ENCODE peak calls at places on chromosomes 2 and 18, in five cellular contexts. One of them, this sample, is unnamed.

GRCh38 chr2:27752551-27753237 is 18.8 kb upstream of the MRPL33 start:
- DNase-seq in ELF-1: peak; percentile 80
- DNase-seq in astrocyte of the cerebellum: no peak
- DNase-seq in activated CD8-positive, alpha-beta memory T cell treated with anti-CD3 and anti-CD28 coated beads for 48 hours: no peak
- DNase-seq in AG09309: no peak
- DNase-seq in this sample: no peak

GRCh38 chr2:205188516-205189138 is 493.7 kb upstream of the NRP2 start:
- DNase-seq in ELF-1: no peak
- DNase-seq in astrocyte of the cerebellum: peak; percentile 60
- DNase-seq in activated CD8-positive, alpha-beta memory T cell treated with anti-CD3 and anti-CD28 coated beads for 48 hours: no peak
- DNase-seq in AG09309: peak; percentile 49
- DNase-seq in this sample: peak; percentile 47

GRCh38 chr2:204486855-204487254 is 58.4 kb upstream of the PARD3B start:
- DNase-seq in ELF-1: no peak
- DNase-seq in astrocyte of the cerebellum: no peak
- DNase-seq in activated CD8-positive, alpha-beta memory T cell treated with anti-CD3 and anti-CD28 coated beads for 48 hours: no peak
- DNase-seq in AG09309: no peak
- DNase-seq in this sample: no peak

GRCh38 chr18:7059276-7059675 is 58.3 kb downstream of the LAMA1 start:
- DNase-seq in ELF-1: no peak
- DNase-seq in astrocyte of the cerebellum: no peak
- DNase-seq in activated CD8-positive, alpha-beta memory T cell treated with anti-CD3 and anti-CD28 coated beads for 48 hours: no peak
- DNase-seq in AG09309: no peak
- DNase-seq in this sample: no peak

GRCh38 chr2:120740765-120741513 is 5.3 kb downstream of the GLI2 start:
- DNase-seq in ELF-1: peak; percentile 91
- DNase-seq in astrocyte of the cerebellum: no peak
- DNase-seq in activated CD8-positive, alpha-beta memory T cell treated with anti-CD3 and anti-CD28 coated beads for 48 hours: no peak
- DNase-seq in AG09309: no peak
- DNase-seq in this sample: no peak

GRCh38 chr2:111122631-111123421 is 2.1 kb downstream of the BCL2L11 start:
- DNase-seq in ELF-1: peak; percentile 94
- DNase-seq in astrocyte of the cerebellum: peak; percentile 73
- DNase-seq in activated CD8-positive, alpha-beta memory T cell treated with anti-CD3 and anti-CD28 coated beads for 48 hours: no peak
- DNase-seq in AG09309: peak; percentile 28
- DNase-seq in this sample: no peak

GRCh38 chr18:12944724-12945123 is 3.1 kb upstream of the SEH1L start:
- DNase-seq in ELF-1: no peak
- DNase-seq in astrocyte of the cerebellum: no peak
- DNase-seq in activated CD8-positive, alpha-beta memory T cell treated with anti-CD3 and anti-CD28 coated beads for 48 hours: no peak
- DNase-seq in AG09309: no peak
- DNase-seq in this sample: no peak

GRCh38 chr2:201579536-201579935 is 63.8 kb downstream of the TMEM237 start:
- DNase-seq in ELF-1: no peak
- DNase-seq in astrocyte of the cerebellum: peak; percentile 9
- DNase-seq in activated CD8-positive, alpha-beta memory T cell treated with anti-CD3 and anti-CD28 coated beads for 48 hours: no peak
- DNase-seq in AG09309: no peak
- DNase-seq in this sample: no peak

GRCh38 chr2:139876321-139876720 is 1096.1 kb upstream of the NXPH2 start:
- DNase-seq in ELF-1: no peak
- DNase-seq in astrocyte of the cerebellum: no peak
- DNase-seq in activated CD8-positive, alpha-beta memory T cell treated with anti-CD3 and anti-CD28 coated beads for 48 hours: no peak
- DNase-seq in AG09309: no peak
- DNase-seq in this sample: no peak

GRCh38 chr18:9973461-9973860 is 59.6 kb downstream of the VAPA start:
- DNase-seq in ELF-1: no peak
- DNase-seq in astrocyte of the cerebellum: no peak
- DNase-seq in activated CD8-positive, alpha-beta memory T cell treated with anti-CD3 and anti-CD28 coated beads for 48 hours: no peak
- DNase-seq in AG09309: no peak
- DNase-seq in this sample: no peak

GRCh38 chr2:230226090-230226551 is 585 bp downstream of the SP140 start:
- DNase-seq in ELF-1: no peak
- DNase-seq in astrocyte of the cerebellum: no peak
- DNase-seq in activated CD8-positive, alpha-beta memory T cell treated with anti-CD3 and anti-CD28 coated beads for 48 hours: no peak
- DNase-seq in AG09309: no peak
- DNase-seq in this sample: no peak

GRCh38 chr2:123913266-123913810 is 111.7 kb upstream of the CNTNAP5 start:
- DNase-seq in ELF-1: no peak
- DNase-seq in astrocyte of the cerebellum: no peak
- DNase-seq in activated CD8-positive, alpha-beta memory T cell treated with anti-CD3 and anti-CD28 coated beads for 48 hours: no peak
- DNase-seq in AG09309: no peak
- DNase-seq in this sample: no peak

GRCh38 chr2:36370281-36370680 is 14.7 kb downstream of the CRIM1 start:
- DNase-seq in ELF-1: no peak
- DNase-seq in astrocyte of the cerebellum: no peak
- DNase-seq in activated CD8-positive, alpha-beta memory T cell treated with anti-CD3 and anti-CD28 coated beads for 48 hours: no peak
- DNase-seq in AG09309: no peak
- DNase-seq in this sample: no peak

GRCh38 chr2:54461251-54461650 is 5.1 kb downstream of the SPTBN1 start:
- DNase-seq in ELF-1: no peak
- DNase-seq in astrocyte of the cerebellum: no peak
- DNase-seq in activated CD8-positive, alpha-beta memory T cell treated with anti-CD3 and anti-CD28 coated beads for 48 hours: no peak
- DNase-seq in AG09309: no peak
- DNase-seq in this sample: no peak

GRCh38 chr18:11115268-11115667 is 34.1 kb downstream of the PIEZO2 start:
- DNase-seq in ELF-1: no peak
- DNase-seq in astrocyte of the cerebellum: no peak
- DNase-seq in activated CD8-positive, alpha-beta memory T cell treated with anti-CD3 and anti-CD28 coated beads for 48 hours: no peak
- DNase-seq in AG09309: no peak
- DNase-seq in this sample: no peak

GRCh38 chr18:66346833-66347595 is 256.9 kb downstream of the CDH19 start:
- DNase-seq in ELF-1: no peak
- DNase-seq in astrocyte of the cerebellum: no peak
- DNase-seq in activated CD8-positive, alpha-beta memory T cell treated with anti-CD3 and anti-CD28 coated beads for 48 hours: no peak
- DNase-seq in AG09309: no peak
- DNase-seq in this sample: no peak

GRCh38 chr2:231321556-231322334 is 73.8 kb upstream of the B3GNT7 start:
- DNase-seq in ELF-1: no peak
- DNase-seq in astrocyte of the cerebellum: no peak
- DNase-seq in activated CD8-positive, alpha-beta memory T cell treated with anti-CD3 and anti-CD28 coated beads for 48 hours: no peak
- DNase-seq in AG09309: no peak
- DNase-seq in this sample: no peak

GRCh38 chr2:201308914-201309313 is 48.2 kb downstream of the FLACC1 start:
- DNase-seq in ELF-1: no peak
- DNase-seq in astrocyte of the cerebellum: no peak
- DNase-seq in activated CD8-positive, alpha-beta memory T cell treated with anti-CD3 and anti-CD28 coated beads for 48 hours: no peak
- DNase-seq in AG09309: no peak
- DNase-seq in this sample: no peak

GRCh38 chr18:13500227-13500865 is 226.0 kb downstream of the FAM210A start:
- DNase-seq in ELF-1: peak; percentile 86
- DNase-seq in astrocyte of the cerebellum: peak; percentile 81
- DNase-seq in activated CD8-positive, alpha-beta memory T cell treated with anti-CD3 and anti-CD28 coated beads for 48 hours: no peak
- DNase-seq in AG09309: peak; percentile 67
- DNase-seq in this sample: peak; percentile 68

GRCh38 chr2:94986392-94986963 is 39.0 kb upstream of the MAL start:
- DNase-seq in ELF-1: peak; percentile 69
- DNase-seq in astrocyte of the cerebellum: peak; percentile 51
- DNase-seq in activated CD8-positive, alpha-beta memory T cell treated with anti-CD3 and anti-CD28 coated beads for 48 hours: no peak
- DNase-seq in AG09309: peak; percentile 42
- DNase-seq in this sample: peak; percentile 34

GRCh38 chr2:98461650-98462049 is 17.0 kb downstream of the INPP4A start:
- DNase-seq in ELF-1: no peak
- DNase-seq in astrocyte of the cerebellum: no peak
- DNase-seq in activated CD8-positive, alpha-beta memory T cell treated with anti-CD3 and anti-CD28 coated beads for 48 hours: no peak
- DNase-seq in AG09309: no peak
- DNase-seq in this sample: no peak

GRCh38 chr2:203261326-203262159 is 22.7 kb downstream of the CYP20A1 start:
- DNase-seq in ELF-1: no peak
- DNase-seq in astrocyte of the cerebellum: no peak
- DNase-seq in activated CD8-positive, alpha-beta memory T cell treated with anti-CD3 and anti-CD28 coated beads for 48 hours: no peak
- DNase-seq in AG09309: no peak
- DNase-seq in this sample: no peak

GRCh38 chr2:217477583-217477982 is 525.2 kb downstream of the TNS1 start:
- DNase-seq in ELF-1: peak; percentile 5
- DNase-seq in astrocyte of the cerebellum: no peak
- DNase-seq in activated CD8-positive, alpha-beta memory T cell treated with anti-CD3 and anti-CD28 coated beads for 48 hours: no peak
- DNase-seq in AG09309: no peak
- DNase-seq in this sample: no peak

GRCh38 chr18:72752220-72752619 is 115.6 kb downstream of the NETO1 start:
- DNase-seq in ELF-1: no peak
- DNase-seq in astrocyte of the cerebellum: no peak
- DNase-seq in activated CD8-positive, alpha-beta memory T cell treated with anti-CD3 and anti-CD28 coated beads for 48 hours: no peak
- DNase-seq in AG09309: no peak
- DNase-seq in this sample: no peak